ENCODE peak calls at places on chromosome 12, in ten cellular contexts. F is fibroblast of mammary gland; M is upper lobe of right lung; D is progenitor cell of endocrine pancreas; Q is hypothalamus; Z is stimulated activated effector memory CD8-positive, alpha-beta T cell treated with anti-CD3 and anti-CD28 coated beads, Interleukin-12 subunit alpha, Interleukin-12 subunit beta, amount 100 ng/mL, for 72 hours; G is tibial artery; K is SK-MEL-5; R is M059J; L is foreskin fibroblast. E is an unnamed sample.

GRCh38 chr12:28583771-28584261 is 393.6 kb downstream of the CCDC91 start:
- DNase-seq in F (peak; percentile 47), M (no peak), D (no peak), Q (no peak), Z (no peak), G (no peak), K (peak; percentile 71), R (peak; percentile 96), L (peak; percentile 91), E (peak; percentile 22)

GRCh38 chr12:130335517-130336392 is 1.9 kb upstream of the PIWIL1 start:
- DNase-seq in F (peak; percentile 61), M (no peak), D (peak; percentile 44), Q (peak; percentile 1), Z (no peak), G (no peak), K (peak; percentile 75), R (peak; percentile 47), L (peak; percentile 69), E (peak; percentile 60)

GRCh38 chr12:128810182-128811127 is 13.3 kb downstream of the SLC15A4 start:
- DNase-seq in F (peak; percentile 62), M (no peak), D (no peak), Q (no peak), Z (no peak), G (peak; percentile 75), K (no peak), R (no peak), L (peak; percentile 60), E (peak; percentile 69)

GRCh38 chr12:29113101-29113500 is 36.0 kb upstream of the FAR2 start:
- DNase-seq in F (peak; percentile 10), M (no peak), D (no peak), Q (no peak), Z (no peak), G (no peak), K (no peak), R (peak; percentile 80), L (peak; percentile 41), E (no peak)

GRCh38 chr12:108129017-108129812 is at the start of gene WSCD2:
- DNase-seq in F (no peak), M (peak; percentile 71), D (peak; percentile 71), Q (peak; percentile 6), Z (no peak), G (peak; percentile 52), K (no peak), R (peak; percentile 41), L (peak; percentile 19), E (peak; percentile 53)

GRCh38 chr12:29145372-29146170 is 3.5 kb upstream of the FAR2 start:
- DNase-seq in F (no peak), M (no peak), D (no peak), Q (no peak), Z (no peak), G (no peak), K (no peak), R (no peak), L (no peak), E (no peak)

GRCh38 chr12:90233168-90234100 is 524.8 kb upstream of the ATP2B1 start:
- DNase-seq in F (no peak), M (no peak), D (no peak), Q (no peak), Z (no peak), G (no peak), K (no peak), R (no peak), L (peak; percentile 30), E (peak; percentile 50)

GRCh38 chr12:18932715-18933114 is 194.8 kb downstream of the CAPZA3 start:
- DNase-seq in F (peak; percentile 58), M (no peak), D (no peak), Q (no peak), Z (no peak), G (no peak), K (no peak), R (no peak), L (peak; percentile 70), E (peak; percentile 29)

GRCh38 chr12:75960086-75960910 is 71.3 kb downstream of the PHLDA1 start:
- DNase-seq in F (no peak), M (no peak), D (peak; percentile 51), Q (no peak), Z (no peak), G (no peak), K (no peak), R (no peak), L (no peak), E (no peak)

GRCh38 chr12:85301054-85301453 is 21.0 kb downstream of the ALX1 start:
- DNase-seq in F (no peak), M (no peak), D (no peak), Q (no peak), Z (no peak), G (no peak), K (peak; percentile 85), R (no peak), L (no peak), E (no peak)

GRCh38 chr12:101336400-101336799 is 56.5 kb downstream of the UTP20 start:
- DNase-seq in F (no peak), M (no peak), D (no peak), Q (no peak), Z (no peak), G (no peak), K (no peak), R (no peak), L (no peak), E (no peak)

GRCh38 chr12:74903522-74903921 is 306.1 kb downstream of the KCNC2 start:
- DNase-seq in F (peak; percentile 8), M (no peak), D (no peak), Q (no peak), Z (no peak), G (no peak), K (peak; percentile 49), R (no peak), L (no peak), E (no peak)

GRCh38 chr12:62738105-62738504 is 196.8 kb downstream of the PPM1H start:
- DNase-seq in F (no peak), M (no peak), D (no peak), Q (no peak), Z (no peak), G (no peak), K (no peak), R (peak; percentile 76), L (no peak), E (no peak)

GRCh38 chr12:1848741-1849140 is 28.4 kb downstream of the LRTM2 start:
- DNase-seq in F (no peak), M (no peak), D (no peak), Q (no peak), Z (no peak), G (no peak), K (no peak), R (no peak), L (no peak), E (no peak)

GRCh38 chr12:93679308-93679933 is 2.2 kb downstream of the CRADD start:
- DNase-seq in F (no peak), M (no peak), D (no peak), Q (no peak), Z (no peak), G (no peak), K (no peak), R (peak; percentile 68), L (no peak), E (no peak)

GRCh38 chr12:127399451-127399850 is 867.5 kb upstream of the TMEM132C start:
- DNase-seq in F (no peak), M (no peak), D (no peak), Q (no peak), Z (no peak), G (no peak), K (no peak), R (no peak), L (no peak), E (no peak)

GRCh38 chr12:97046901-97047300 is 139.8 kb downstream of the NEDD1 start:
- DNase-seq in F (no peak), M (no peak), D (no peak), Q (no peak), Z (no peak), G (no peak), K (no peak), R (no peak), L (no peak), E (no peak)

GRCh38 chr12:24879644-24880043 is 69.3 kb downstream of the BCAT1 start:
- DNase-seq in F (no peak), M (no peak), D (no peak), Q (no peak), Z (no peak), G (no peak), K (no peak), R (no peak), L (no peak), E (peak; percentile 29)

GRCh38 chr12:92574046-92574783 is 128.6 kb upstream of the PLEKHG7 start:
- DNase-seq in F (peak; percentile 31), M (no peak), D (no peak), Q (no peak), Z (no peak), G (no peak), K (peak; percentile 75), R (peak; percentile 61), L (peak; percentile 41), E (peak; percentile 11)

GRCh38 chr12:124611559-124612391 is 44.4 kb upstream of the NCOR2 start:
- DNase-seq in F (no peak), M (peak; percentile 58), D (no peak), Q (no peak), Z (no peak), G (no peak), K (no peak), R (no peak), L (no peak), E (no peak)

GRCh38 chr12:9928607-9929006 is 3.6 kb downstream of the CLEC2A start:
- DNase-seq in F (no peak), M (no peak), D (no peak), Q (no peak), Z (no peak), G (no peak), K (no peak), R (no peak), L (no peak), E (no peak)

GRCh38 chr12:110245278-110245868 is 35.7 kb upstream of the ATP2A2 start:
- DNase-seq in F (peak; percentile 28), M (peak; percentile 68), D (no peak), Q (no peak), Z (peak; percentile 15), G (no peak), K (peak; percentile 66), R (no peak), L (peak; percentile 56), E (no peak)

GRCh38 chr12:25767613-25768012 is 190.9 kb upstream of the RASSF8 start:
- DNase-seq in F (peak; percentile 85), M (no peak), D (no peak), Q (no peak), Z (no peak), G (no peak), K (no peak), R (no peak), L (peak; percentile 72), E (no peak)

GRCh38 chr12:116236148-116236731 is 41.3 kb downstream of the MED13L start:
- DNase-seq in F (peak; percentile 70), M (no peak), D (no peak), Q (peak; percentile 42), Z (peak; percentile 7), G (peak; percentile 40), K (peak; percentile 78), R (peak; percentile 67), L (peak; percentile 75), E (peak; percentile 35)